ENCODE peak calls at places on chromosomes 13 and 19, in six cellular contexts. M is uterus, W is upper lobe of left lung, J is ovary, G is IMR-90, A is tibial artery. H is an unnamed sample. For H3K4me1, the result is how much of the 10 kb centered on the place peaks cover.

GRCh38 chr13:20700288-20700687 is 3.2 kb upstream of the IL17D start:
- DNase-seq in M (no peak), W (no peak), J (no peak), G (peak), A (no peak), H (no peak)

GRCh38 chr19:8592231-8593009 is 15.2 kb upstream of the MYO1F start:
- DNase-seq in M (peak), W (peak), J (peak), G (peak), A (peak), H (peak)

GRCh38 chr13:73039201-73040108 is 19.4 kb upstream of the KLF5 start:
- DNase-seq in M (no peak), W (no peak), J (no peak), G (no peak), A (no peak), H (no peak)

GRCh38 chr13:83498486-83499190 is 383.6 kb downstream of the SLITRK1 start:
- DNase-seq in M (no peak), W (no peak), J (no peak), G (peak), A (no peak), H (no peak)

GRCh38 chr13:37886879-37887278 is 17.3 kb upstream of the TRPC4 start:
- DNase-seq in M (peak), W (no peak), J (no peak), G (no peak), A (no peak), H (no peak)

GRCh38 chr13:90717451-90717936 is 630.0 kb upstream of the MIR17HG start:
- DNase-seq in M (no peak), W (no peak), J (no peak), G (peak), A (no peak), H (no peak)

GRCh38 chr19:12453495-12453894 is 12.7 kb upstream of the ZNF443 start:
- DNase-seq in M (no peak), W (no peak), J (no peak), G (no peak), A (no peak), H (no peak)

GRCh38 chr19:8243146-8243545 is 34.0 kb downstream of the CERS4 start:
- DNase-seq in M (no peak), W (no peak), J (no peak), G (no peak), A (no peak), H (no peak)

GRCh38 chr19:8361921-8362793 is 1.8 kb upstream of the ANGPTL4 start:
- DNase-seq in M (peak), W (peak), J (peak), G (peak), A (peak), H (peak)

GRCh38 chr13:44432595-44432994 is 59.0 kb downstream of the SERP2 start:
- DNase-seq in M (no peak), W (no peak), J (peak), G (peak), A (no peak), H (no peak)

GRCh38 chr19:1151917-1152601 is 22.0 kb downstream of the SBNO2 start:
- DNase-seq in M (peak), W (peak), J (peak), G (no peak), A (peak), H (no peak)

GRCh38 chr13:39414339-39414738 is 188.7 kb downstream of the LHFPL6 start:
- DNase-seq in M (no peak), W (no peak), J (no peak), G (no peak), A (no peak), H (no peak)

GRCh38 chr19:37950471-37951175 is 43.6 kb downstream of the SIPA1L3 start:
- DNase-seq in M (no peak), W (peak), J (no peak), G (no peak), A (no peak), H (no peak)

GRCh38 chr13:105721056-105721455 is 814.4 kb downstream of the EFNB2 start:
- DNase-seq in M (no peak), W (no peak), J (no peak), G (no peak), A (no peak), H (no peak)

GRCh38 chr19:14519860-14520407 is 1.7 kb upstream of the DNAJB1 start:
- DNase-seq in M (no peak), W (no peak), J (peak), G (peak), A (no peak), H (no peak)

GRCh38 chr13:24694907-24695306 is 14.7 kb downstream of the ATP12A start:
- DNase-seq in M (no peak), W (no peak), J (no peak), G (no peak), A (no peak), H (no peak)

GRCh38 chr13:52162279-52163101 is 3.1 kb upstream of the NEK3 start:
- DNase-seq in M (no peak), W (no peak), J (no peak), G (peak), A (no peak), H (no peak)

GRCh38 chr13:113862191-113862765 is 1.6 kb downstream of the GAS6 start:
- DNase-seq in M (no peak), W (peak), J (no peak), G (peak), A (no peak), H (no peak)

GRCh38 chr13:23871616-23872220 is 17.5 kb downstream of the MIPEP start:
- DNase-seq in M (no peak), W (no peak), J (no peak), G (peak), A (no peak), H (no peak)

GRCh38 chr13:87953381-87953780 is 282.2 kb downstream of the SLITRK5 start:
- DNase-seq in M (no peak), W (no peak), J (no peak), G (no peak), A (no peak), H (no peak)

GRCh38 chr19:33158365-33158764 is 26.5 kb downstream of the WDR88 start:
- DNase-seq in M (no peak), W (no peak), J (no peak), G (no peak), A (no peak), H (no peak)

GRCh38 chr19:21474671-21475181 is 30.7 kb upstream of the ZNF429 start:
- DNase-seq in M (peak), W (peak), J (peak), G (peak), A (peak), H (peak)

GRCh38 chr19:41445575-41445974 is 2.6 kb downstream of the ERICH4 start:
- DNase-seq in M (no peak), W (no peak), J (no peak), G (no peak), A (no peak), H (no peak)

GRCh38 chr19:2952953-2953481 is 8.2 kb upstream of the ZNF77 start:
- DNase-seq in M (no peak), W (no peak), J (no peak), G (no peak), A (no peak), H (no peak)

GRCh38 chr19:16614941-16615340 is 13.1 kb downstream of the MED26 start:
- DNase-seq in M (no peak), W (no peak), J (no peak), G (no peak), A (no peak), H (no peak)

GRCh38 chr19:11461453-11461852 is 19.4 kb downstream of the ELAVL3 start:
- DNase-seq in M (no peak), W (no peak), J (no peak), G (no peak), A (no peak), H (no peak)

GRCh38 chr19:33302175-33302973 is at the start of gene CEBPA:
- DNase-seq in M (peak), W (peak), J (peak), G (peak), A (peak), H (peak)

GRCh38 chr19:409515-410242 is 732 bp upstream of the C2CD4C start:
- DNase-seq in M (no peak), W (no peak), J (peak), G (no peak), A (no peak), H (peak)

GRCh38 chr19:42140125-42140754 is 8.0 kb upstream of the POU2F2 start:
- DNase-seq in M (no peak), W (peak), J (peak), G (peak), A (peak), H (no peak)

GRCh38 chr19:29873801-29874575 is 62.2 kb downstream of the CCNE1 start:
- DNase-seq in M (no peak), W (no peak), J (no peak), G (no peak), A (no peak), H (no peak)

GRCh38 chr13:108409735-108410134 is 140.2 kb downstream of the TNFSF13B start:
- DNase-seq in M (no peak), W (no peak), J (no peak), G (no peak), A (no peak), H (no peak)

GRCh38 chr13:85313761-85314503 is 485.3 kb downstream of the SLITRK6 start:
- DNase-seq in M (no peak), W (no peak), J (no peak), G (peak), A (no peak), H (no peak)

GRCh38 chr13:40635315-40635995 is 31.0 kb downstream of the FOXO1 start:
- DNase-seq in M (no peak), W (no peak), J (no peak), G (no peak), A (no peak), H (no peak)

GRCh38 chr13:35979378-35979911 is 151.7 kb downstream of the DCLK1 start:
- DNase-seq in M (peak), W (no peak), J (peak), G (peak), A (peak), H (peak)

GRCh38 chr19:10420444-10421239 is at the start of gene PDE4A:
- DNase-seq in M (no peak), W (peak), J (no peak), G (no peak), A (no peak), H (no peak)

GRCh38 chr13:98143601-98144500 is 957 bp downstream of the FARP1 start:
- DNase-seq in M (peak), W (peak), J (peak), G (peak), A (peak), H (peak)

GRCh38 chr13:45540864-45541263 is 74.7 kb downstream of the ERICH6B start:
- DNase-seq in M (no peak), W (no peak), J (no peak), G (no peak), A (no peak), H (no peak)

DNA sequence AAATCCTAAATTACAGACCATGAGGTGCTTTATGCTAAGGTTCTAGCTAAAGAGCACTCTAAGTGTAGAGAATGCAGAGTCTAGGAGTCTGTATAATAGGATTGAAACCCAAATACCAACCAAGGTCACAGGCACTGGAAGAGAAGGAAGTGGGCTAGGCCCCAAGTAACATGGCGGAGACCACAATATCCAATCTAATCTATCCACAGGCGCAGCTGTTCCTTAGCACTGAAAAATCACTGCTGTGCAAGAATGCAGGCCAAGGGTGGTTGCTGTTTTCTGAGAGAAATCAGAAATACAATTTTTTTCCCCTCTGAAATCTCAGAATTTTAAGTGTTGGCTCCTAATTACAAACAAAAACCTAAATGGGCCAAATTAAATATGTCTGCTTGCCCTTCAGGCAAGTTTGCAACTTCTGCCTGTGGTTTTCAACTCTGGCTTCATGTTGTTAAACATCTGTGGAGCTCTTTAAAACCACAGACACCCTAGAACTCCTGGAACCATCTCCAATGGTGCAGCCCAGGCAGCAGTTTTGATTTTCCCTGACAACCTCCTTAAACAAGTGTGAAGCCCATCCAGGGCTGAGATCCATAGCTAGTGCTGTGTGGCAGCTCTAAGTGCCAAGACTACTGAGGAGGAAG is 6.1 kb downstream of the RANBP3 start:
- DNase-seq in M (no peak), W (no peak), J (no peak), G (no peak), A (no peak), H (no peak)
- H3K4me1 ChIP-seq in M (under half), W (half or more), J (under half), G (under half), A (under half), H (half or more)

GRCh38 chr19:58326501-58326913 is 287 bp upstream of the ZSCAN22 start:
- DNase-seq in M (no peak), W (no peak), J (no peak), G (no peak), A (no peak), H (no peak)
- H3K27ac ChIP-seq in M (peak), W (peak), J (peak), G (peak), A (peak), H (peak)

DNA sequence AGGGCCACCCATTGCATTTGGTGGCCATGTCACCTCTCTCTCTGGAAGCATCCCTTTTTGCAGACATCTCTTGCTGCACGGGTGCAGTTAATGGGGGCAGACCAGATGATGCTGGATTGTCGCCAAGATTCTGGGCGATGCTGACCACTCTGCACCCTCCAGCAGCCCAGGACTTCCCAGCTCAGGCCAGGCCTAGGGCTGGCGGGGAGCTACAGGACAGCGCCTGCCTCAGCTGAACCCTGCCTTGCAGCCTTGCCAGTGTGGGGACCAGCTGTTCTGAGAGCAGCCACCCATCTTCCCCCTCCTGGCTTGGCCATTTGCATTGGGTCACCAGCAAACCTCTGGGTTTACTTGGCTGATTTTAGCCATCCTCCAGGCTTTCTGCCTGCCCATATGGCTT is 95.7 kb downstream of the SLC7A1 start:
- DNase-seq in M (no peak), W (no peak), J (no peak), G (no peak), A (no peak), H (no peak)
- H3K4me1 ChIP-seq in M (under half), W (under half), J (under half), G (under half), A (under half), H (under half)

DNA sequence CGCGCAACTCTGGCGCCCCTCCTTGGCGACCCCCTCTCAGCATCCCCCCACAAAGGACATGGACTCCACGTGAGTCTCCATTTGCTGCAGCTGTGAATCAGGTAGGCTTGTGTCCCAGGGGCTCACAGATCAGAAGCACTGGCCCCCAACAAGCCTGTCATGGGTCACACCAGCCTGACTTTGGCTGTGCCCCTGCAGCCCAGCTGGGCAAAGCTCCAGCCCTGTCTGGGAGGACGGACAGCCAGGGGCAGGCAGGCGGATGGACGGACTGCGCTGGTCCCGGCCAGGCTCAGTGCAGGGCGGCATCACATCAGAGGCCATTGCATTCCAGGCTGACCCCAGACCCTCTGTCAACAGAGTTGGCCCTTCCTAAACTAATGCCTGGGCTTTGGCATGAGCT is 28.4 kb upstream of the ISYNA1 start:
- DNase-seq in M (no peak), W (peak), J (no peak), G (no peak), A (no peak), H (no peak)
- H3K27ac ChIP-seq in M (peak), W (peak), J (no peak), G (no peak), A (peak), H (no peak)

DNA sequence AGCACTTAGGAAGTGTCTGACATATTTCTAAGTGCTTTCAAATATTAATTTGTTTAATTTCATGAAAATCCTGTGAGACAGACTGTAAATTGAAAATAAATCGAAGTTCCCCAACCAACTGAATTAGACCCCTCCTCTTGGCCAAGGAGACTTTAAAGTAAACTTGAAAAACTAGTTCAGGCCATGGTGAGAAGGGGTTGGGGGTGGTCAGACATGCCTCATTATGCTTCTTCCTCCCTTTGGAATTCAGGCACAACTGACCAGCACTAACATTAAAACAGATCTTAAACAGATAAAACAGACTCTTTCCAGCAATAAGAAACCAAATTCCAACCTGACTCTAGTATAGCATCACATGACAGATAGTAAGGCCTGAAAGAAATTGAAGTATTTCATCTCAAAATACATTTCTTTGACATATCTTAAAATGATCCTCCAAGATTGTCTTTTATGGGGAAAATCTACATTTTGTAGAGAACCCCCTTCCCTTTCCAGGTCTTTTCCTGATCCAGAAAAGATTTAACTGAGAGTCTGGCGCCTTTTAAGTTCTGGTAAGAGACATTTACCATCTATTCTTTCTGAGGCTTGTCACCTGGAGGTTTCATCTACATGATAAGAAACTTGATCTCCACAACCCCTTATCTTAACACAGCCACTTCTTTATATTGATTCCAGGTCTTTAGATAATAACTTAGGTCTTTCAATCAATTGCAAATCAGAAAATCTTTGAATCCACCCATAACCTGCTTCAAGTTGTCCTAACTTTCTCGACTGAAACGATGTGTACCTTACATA is 336.5 kb downstream of the PCDH20 start:
- DNase-seq in M (no peak), W (no peak), J (no peak), G (no peak), A (no peak), H (no peak)
- H3K4me1 ChIP-seq in M (under half), W (under half), J (under half), G (under half), A (under half), H (under half)

DNA sequence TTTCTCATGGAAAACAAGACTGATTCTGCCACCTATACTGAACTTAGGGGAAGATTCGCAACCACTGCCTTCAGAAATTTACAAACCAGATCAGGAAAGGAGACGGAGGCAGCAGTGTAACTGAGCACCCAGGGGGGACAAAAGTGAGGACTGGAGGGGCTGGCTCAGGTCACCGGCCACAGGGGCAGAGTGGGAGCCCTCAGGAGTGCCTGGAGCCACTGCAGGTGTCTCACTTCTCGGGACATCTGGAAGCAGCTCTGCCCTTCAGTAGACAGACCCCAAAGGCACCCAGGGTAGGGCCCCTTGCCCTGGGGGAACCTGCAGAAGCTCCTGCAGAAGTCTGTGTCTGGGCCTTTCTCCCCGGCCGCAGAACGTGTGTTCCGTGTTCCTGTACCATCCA is 5.8 kb downstream of the ARHGEF7 start:
- DNase-seq in M (no peak), W (peak), J (no peak), G (no peak), A (no peak), H (no peak)
- H3K27ac ChIP-seq in M (no peak), W (no peak), J (no peak), G (no peak), A (peak), H (no peak)

DNA sequence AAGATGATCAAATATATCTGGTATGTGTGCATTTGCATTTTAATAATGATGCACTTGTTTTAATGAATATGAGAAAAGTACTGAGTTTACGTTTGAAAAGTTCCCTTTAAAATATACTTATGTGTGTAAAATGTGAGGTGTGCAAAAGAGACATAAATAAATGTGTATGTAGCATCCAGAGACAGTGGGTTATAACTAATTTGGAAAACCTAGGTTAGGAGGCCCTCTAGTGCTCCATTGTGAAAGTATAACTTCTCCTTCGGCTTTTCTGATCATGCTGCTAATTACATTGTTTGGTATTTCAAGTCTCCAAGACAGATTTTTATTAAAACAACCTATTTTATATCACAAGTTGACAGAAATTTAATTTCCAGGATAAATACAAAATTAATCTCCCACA is 30.1 kb downstream of the SCEL start:
- DNase-seq in M (no peak), W (no peak), J (no peak), G (peak), A (no peak), H (no peak)
- H3K4me1 ChIP-seq in M (under half), W (under half), J (under half), G (under half), A (under half), H (under half)

H was measured in tibial nerve.